ENCODE peak calls at places on chromosomes 4 and X, in four cellular contexts. One of them, this sample, is unnamed.

GRCh38 chr4:16457944-16458343 is 231.7 kb upstream of the TAPT1 start:
- DNase-seq in IMR-90: peak; percentile 33
- DNase-seq in mammary epithelial cell: no peak
- DNase-seq in endothelial cell of umbilical vein: no peak
- DNase-seq in this sample: no peak

GRCh38 chr4:54217642-54218486 is 11.2 kb upstream of the PDGFRA start:
- DNase-seq in endothelial cell of umbilical vein: peak; percentile 84
- DNase-seq in IMR-90: peak; percentile 83
- DNase-seq in mammary epithelial cell: peak; percentile 82
- DNase-seq in this sample: peak; percentile 88

GRCh38 chr4:99383833-99384392 is 31.4 kb upstream of the ADH1C start:
- DNase-seq in endothelial cell of umbilical vein: no peak
- DNase-seq in mammary epithelial cell: no peak
- DNase-seq in IMR-90: peak; percentile 97
- DNase-seq in this sample: no peak

GRCh38 chr4:72777436-72777835 is 208.4 kb upstream of the ADAMTS3 start:
- DNase-seq in IMR-90: no peak
- DNase-seq in mammary epithelial cell: no peak
- DNase-seq in endothelial cell of umbilical vein: no peak
- DNase-seq in this sample: no peak

GRCh38 chr4:182380701-182381295 is 137.6 kb downstream of the TENM3 start:
- DNase-seq in mammary epithelial cell: no peak
- DNase-seq in IMR-90: no peak
- DNase-seq in endothelial cell of umbilical vein: no peak
- DNase-seq in this sample: no peak

GRCh38 chr4:69970071-69970470 is 4.5 kb upstream of the CSN2 start:
- DNase-seq in endothelial cell of umbilical vein: no peak
- DNase-seq in IMR-90: no peak
- DNase-seq in mammary epithelial cell: peak; percentile 2
- DNase-seq in this sample: no peak

GRCh38 chr4:87819281-87819919 is 13.4 kb upstream of the MEPE start:
- DNase-seq in mammary epithelial cell: peak; percentile 90
- DNase-seq in endothelial cell of umbilical vein: no peak
- DNase-seq in IMR-90: peak; percentile 85
- DNase-seq in this sample: peak; percentile 18

GRCh38 chrX:150544222-150544787 is 24.1 kb upstream of the MTM1 start:
- DNase-seq in mammary epithelial cell: peak; percentile 3
- DNase-seq in IMR-90: no peak
- DNase-seq in endothelial cell of umbilical vein: no peak
- DNase-seq in this sample: peak; percentile 50

GRCh38 chr4:172601195-172601594 is 567.4 kb upstream of the GALNT7 start:
- DNase-seq in IMR-90: no peak
- DNase-seq in mammary epithelial cell: no peak
- DNase-seq in endothelial cell of umbilical vein: no peak
- DNase-seq in this sample: peak; percentile 74

GRCh38 chr4:77538144-77538543 is 67.5 kb upstream of the CXCL13 start:
- DNase-seq in mammary epithelial cell: peak; percentile 91
- DNase-seq in endothelial cell of umbilical vein: peak; percentile 7
- DNase-seq in IMR-90: peak; percentile 6
- DNase-seq in this sample: no peak

GRCh38 chr4:113682730-113683129 is 78.8 kb downstream of the CAMK2D start:
- DNase-seq in endothelial cell of umbilical vein: no peak
- DNase-seq in IMR-90: peak; percentile 90
- DNase-seq in mammary epithelial cell: peak; percentile 32
- DNase-seq in this sample: no peak

GRCh38 chr4:167622481-167623240 is 388.4 kb upstream of the SPOCK3 start:
- DNase-seq in IMR-90: peak; percentile 19
- DNase-seq in endothelial cell of umbilical vein: peak; percentile 53
- DNase-seq in mammary epithelial cell: peak; percentile 34
- DNase-seq in this sample: peak; percentile 81

GRCh38 chr4:85672116-85672515 is 197.2 kb downstream of the ARHGAP24 start:
- DNase-seq in IMR-90: no peak
- DNase-seq in mammary epithelial cell: no peak
- DNase-seq in endothelial cell of umbilical vein: no peak
- DNase-seq in this sample: no peak

GRCh38 chr4:111631157-111631999 is 513.9 kb upstream of the FAM241A start:
- DNase-seq in IMR-90: peak; percentile 37
- DNase-seq in mammary epithelial cell: no peak
- DNase-seq in endothelial cell of umbilical vein: peak; percentile 27
- DNase-seq in this sample: peak; percentile 32

GRCh38 chrX:45070116-45071007 is 130.3 kb downstream of the DIPK2B start:
- DNase-seq in mammary epithelial cell: peak; percentile 29
- DNase-seq in IMR-90: peak; percentile 67
- DNase-seq in endothelial cell of umbilical vein: peak; percentile 69
- DNase-seq in this sample: peak; percentile 27

GRCh38 chr4:144611850-144612249 is 34.1 kb upstream of the HHIP start:
- DNase-seq in mammary epithelial cell: peak; percentile 22
- DNase-seq in IMR-90: peak; percentile 11
- DNase-seq in endothelial cell of umbilical vein: peak; percentile 36
- DNase-seq in this sample: peak; percentile 51

GRCh38 chrX:116204947-116205346 is 34.4 kb downstream of the AGTR2 start:
- DNase-seq in mammary epithelial cell: peak; percentile 11
- DNase-seq in endothelial cell of umbilical vein: peak; percentile 1
- DNase-seq in IMR-90: no peak
- DNase-seq in this sample: peak; percentile 35

GRCh38 chrX:14032383-14032782 is 2.7 kb upstream of the GEMIN8 start:
- DNase-seq in mammary epithelial cell: peak; percentile 39
- DNase-seq in endothelial cell of umbilical vein: peak; percentile 36
- DNase-seq in IMR-90: peak; percentile 61
- DNase-seq in this sample: peak; percentile 57

GRCh38 chr4:22237155-22237751 is 278.6 kb downstream of the ADGRA3 start:
- DNase-seq in IMR-90: peak; percentile 13
- DNase-seq in mammary epithelial cell: no peak
- DNase-seq in endothelial cell of umbilical vein: no peak
- DNase-seq in this sample: peak; percentile 76

GRCh38 chrX:32010157-32010656 is 938.4 kb upstream of the FTHL17 start:
- DNase-seq in IMR-90: no peak
- DNase-seq in endothelial cell of umbilical vein: no peak
- DNase-seq in mammary epithelial cell: no peak
- DNase-seq in this sample: no peak

GRCh38 chrX:140503230-140503585 is 1.7 kb downstream of the SOX3 start:
- DNase-seq in endothelial cell of umbilical vein: no peak
- DNase-seq in IMR-90: no peak
- DNase-seq in mammary epithelial cell: no peak
- DNase-seq in this sample: peak; percentile 4
- H3K27me3 ChIP-seq in endothelial cell of umbilical vein: peaks cover 59% of the 10 kb centered on the region
- H3K27me3 ChIP-seq in IMR-90: peaks cover 71% of the 10 kb centered on the region
- H3K27me3 ChIP-seq in mammary epithelial cell: peaks cover 37% of the 10 kb centered on the region
- H3K27me3 ChIP-seq in this sample: peaks cover 19% of the 10 kb centered on the region

GRCh38 chrX:70260104-70260503 is at the start of gene P2RY4:
- DNase-seq in endothelial cell of umbilical vein: no peak
- DNase-seq in mammary epithelial cell: no peak
- DNase-seq in IMR-90: no peak
- DNase-seq in this sample: no peak
- H3K4me1 ChIP-seq in endothelial cell of umbilical vein: no peaks in the 10 kb centered on the region
- H3K4me1 ChIP-seq in mammary epithelial cell: no peaks in the 10 kb centered on the region
- H3K4me1 ChIP-seq in IMR-90: no peaks in the 10 kb centered on the region
- H3K4me1 ChIP-seq in this sample: no peaks in the 10 kb centered on the region

GRCh38 chr4:152668338-152668964 is 11.3 kb downstream of the TMEM154 start:
- DNase-seq in endothelial cell of umbilical vein: no peak
- DNase-seq in IMR-90: no peak
- DNase-seq in mammary epithelial cell: no peak
- DNase-seq in this sample: no peak
- H2AFZ ChIP-seq in endothelial cell of umbilical vein: no peak overlapping the region
- H2AFZ ChIP-seq in IMR-90: no peak overlapping the region
- H2AFZ ChIP-seq in mammary epithelial cell: no peak overlapping the region
- H2AFZ ChIP-seq in this sample: peak overlapping the region; percentile 53

GRCh38 chrX:87634361-87634760 is 116.8 kb downstream of the KLHL4 start:
- DNase-seq in IMR-90: no peak
- DNase-seq in endothelial cell of umbilical vein: peak; percentile 69
- DNase-seq in mammary epithelial cell: no peak
- DNase-seq in this sample: no peak

GRCh38 chrX:87636533-87636932 is 118.9 kb downstream of the KLHL4 start:
- DNase-seq in endothelial cell of umbilical vein: no peak
- DNase-seq in IMR-90: no peak
- DNase-seq in mammary epithelial cell: no peak
- DNase-seq in this sample: peak; percentile 63
- H3K27me3 ChIP-seq in endothelial cell of umbilical vein: no peaks in the 10 kb centered on the region
- H3K27me3 ChIP-seq in IMR-90: no peaks in the 10 kb centered on the region
- H3K27me3 ChIP-seq in mammary epithelial cell: no peaks in the 10 kb centered on the region
- H3K27me3 ChIP-seq in this sample: no peaks in the 10 kb centered on the region

GRCh38 chrX:119684916-119685224 is 8.1 kb downstream of the SEPTIN6 start:
- DNase-seq in IMR-90: no peak
- DNase-seq in mammary epithelial cell: no peak
- DNase-seq in endothelial cell of umbilical vein: no peak
- DNase-seq in this sample: no peak

GRCh38 chrX:119687661-119688413 is 5.1 kb downstream of the SEPTIN6 start:
- DNase-seq in endothelial cell of umbilical vein: peak; percentile 31
- DNase-seq in mammary epithelial cell: no peak
- DNase-seq in IMR-90: no peak
- DNase-seq in this sample: no peak

GRCh38 chrX:119686087-119686639 is 6.8 kb downstream of the SEPTIN6 start:
- DNase-seq in endothelial cell of umbilical vein: no peak
- DNase-seq in IMR-90: no peak
- DNase-seq in mammary epithelial cell: no peak
- DNase-seq in this sample: no peak

GRCh38 chrX:119682019-119682989 is 10.7 kb downstream of the SEPTIN6 start:
- DNase-seq in endothelial cell of umbilical vein: no peak
- DNase-seq in IMR-90: no peak
- DNase-seq in mammary epithelial cell: no peak
- DNase-seq in this sample: no peak

DNA sequence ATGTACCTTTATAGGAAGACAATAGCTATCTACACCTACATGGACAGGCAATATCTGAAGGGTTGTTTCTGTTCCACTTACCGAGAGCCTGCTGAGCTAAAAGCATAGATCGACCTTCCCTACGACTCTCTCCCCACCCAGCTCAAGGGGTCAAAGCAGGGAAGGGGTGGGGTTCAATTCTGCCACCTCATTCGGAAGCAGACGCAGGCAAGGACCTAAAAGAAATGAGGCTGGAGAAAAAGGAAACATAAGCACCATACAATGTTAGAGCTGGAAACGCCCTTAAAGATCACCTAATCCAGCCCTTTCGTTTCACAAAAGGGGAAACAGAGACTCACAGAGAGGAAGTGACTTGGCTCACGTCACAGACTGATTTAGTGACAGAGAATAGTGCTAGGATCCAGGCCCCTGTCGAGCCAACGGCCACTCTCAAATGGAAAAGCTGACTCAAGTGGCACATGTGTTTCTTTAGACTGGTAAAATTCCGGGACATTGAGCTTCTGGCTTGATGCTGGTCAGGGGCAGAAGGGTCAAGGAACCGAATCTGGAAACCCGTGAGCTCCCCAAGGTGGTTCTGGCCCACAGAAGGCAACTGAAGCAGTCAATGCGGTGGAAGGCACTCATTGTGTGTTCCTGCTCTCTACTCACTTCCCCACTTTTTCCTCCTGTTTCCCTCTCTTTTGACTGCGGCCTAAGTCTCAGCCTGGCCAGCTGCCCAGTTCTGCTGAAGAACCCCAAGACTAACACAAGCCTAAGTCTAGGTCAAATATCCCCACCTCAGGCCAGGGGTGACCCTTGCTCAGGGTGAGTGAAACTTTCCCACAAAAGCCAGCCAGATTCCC is 7.5 kb downstream of the SEPTIN6 start:
- DNase-seq in mammary epithelial cell: no peak
- DNase-seq in endothelial cell of umbilical vein: peak; percentile 65
- DNase-seq in IMR-90: no peak
- DNase-seq in this sample: no peak
- H3K4me1 ChIP-seq in mammary epithelial cell: no peaks in the 10 kb centered on the region
- H3K4me1 ChIP-seq in endothelial cell of umbilical vein: peaks cover 28% of the 10 kb centered on the region
- H3K4me1 ChIP-seq in IMR-90: peaks cover 5% of the 10 kb centered on the region
- H3K4me1 ChIP-seq in this sample: peaks cover 14% of the 10 kb centered on the region

DNA sequence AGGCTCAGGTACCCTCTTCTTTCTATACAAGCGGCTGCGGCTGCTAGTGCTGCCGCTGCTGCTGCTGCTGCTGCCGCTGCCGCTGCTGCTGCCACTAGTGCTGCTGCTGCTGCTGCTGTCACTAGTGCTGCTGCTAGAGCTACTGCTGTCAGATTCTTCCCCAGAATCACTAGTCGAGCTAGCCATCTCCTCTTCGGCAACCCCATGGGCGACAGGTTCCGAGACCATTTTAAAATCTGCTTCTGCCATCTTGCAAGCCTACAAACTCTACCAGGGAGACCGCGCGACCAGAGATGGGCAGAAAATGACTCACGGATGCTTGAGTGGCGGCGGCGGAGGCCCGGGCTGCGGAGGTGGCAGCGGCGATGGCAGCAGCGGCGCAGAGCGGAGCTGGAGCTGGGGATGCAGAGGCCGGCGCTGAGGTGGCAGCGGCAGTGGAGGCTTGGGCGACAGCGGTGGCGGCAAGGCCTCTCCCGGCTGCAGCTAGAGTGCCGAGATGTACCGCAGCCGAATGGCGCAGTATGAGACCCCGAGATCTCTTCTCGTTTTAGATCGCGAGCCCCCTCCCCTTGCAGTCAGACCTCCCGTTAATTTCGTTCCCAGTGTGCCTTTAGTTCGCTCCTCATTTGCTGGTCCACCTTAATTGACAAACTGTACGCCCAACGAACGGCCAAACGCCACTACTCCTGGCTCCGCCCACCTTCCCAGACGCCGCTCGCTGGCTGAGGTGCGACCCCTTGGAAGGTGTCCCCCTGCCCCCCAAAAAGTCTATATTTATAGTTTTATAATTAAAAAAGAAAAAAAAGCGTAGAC is at the start of gene NAP1L3:
- DNase-seq in IMR-90: peak; percentile 44
- DNase-seq in mammary epithelial cell: peak; percentile 20
- DNase-seq in endothelial cell of umbilical vein: peak; percentile 2
- DNase-seq in this sample: peak; percentile 95
- H2AFZ ChIP-seq in IMR-90: peak within 1 kb of the TSS; percentile 86
- H2AFZ ChIP-seq in mammary epithelial cell: peak within 1 kb of the TSS; percentile 83
- H2AFZ ChIP-seq in endothelial cell of umbilical vein: no peak within 1 kb of the TSS
- H2AFZ ChIP-seq in this sample: peak within 1 kb of the TSS; percentile 99

DNA sequence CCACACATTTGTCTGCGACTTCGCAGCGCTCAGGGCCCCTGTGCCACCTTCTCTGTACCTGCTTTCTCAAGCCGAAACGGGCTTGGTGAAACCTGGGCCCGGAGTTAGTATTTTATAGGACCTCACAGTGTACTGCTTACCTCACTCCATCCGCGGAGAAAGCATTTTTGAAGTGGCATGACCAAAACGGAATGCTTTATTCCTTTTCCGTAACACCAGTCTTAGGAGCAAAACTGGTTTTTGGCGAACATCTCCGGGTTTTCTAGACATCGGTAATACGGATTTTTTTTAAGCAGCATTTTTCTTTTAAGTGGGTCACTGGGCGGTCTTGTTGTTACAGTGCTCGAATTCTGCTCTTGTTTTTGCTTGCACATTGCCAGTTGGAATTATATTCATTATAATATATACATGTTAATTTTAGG is 3.6 kb downstream of the ZIC3 start:
- DNase-seq in IMR-90: no peak
- DNase-seq in endothelial cell of umbilical vein: no peak
- DNase-seq in mammary epithelial cell: no peak
- DNase-seq in this sample: no peak
- H3K27me3 ChIP-seq in IMR-90: peaks cover 22% of the 10 kb centered on the region
- H3K27me3 ChIP-seq in endothelial cell of umbilical vein: peaks cover 34% of the 10 kb centered on the region
- H3K27me3 ChIP-seq in mammary epithelial cell: peaks cover 24% of the 10 kb centered on the region
- H3K27me3 ChIP-seq in this sample: peaks cover 42% of the 10 kb centered on the region

This sample was measured in neural progenitor cell.